ENCODE peak calls at places on chromosome 14, in five cellular contexts. I is upper lobe of left lung, V is sigmoid colon, U is stomach, O is H1. H is an unnamed sample.

GRCh38 chr14:90381011-90381790 is 15.6 kb upstream of the CALM1 start:
- DNase-seq in I (no peak), V (peak), U (peak), O (no peak), H (no peak)

GRCh38 chr14:95494456-95494855 is 22.0 kb downstream of the SYNE3 start:
- DNase-seq in I (no peak), V (no peak), U (no peak), O (no peak), H (no peak)

GRCh38 chr14:25042362-25043299 is 7.3 kb downstream of the STXBP6 start:
- DNase-seq in I (no peak), V (no peak), U (no peak), O (no peak), H (no peak)

GRCh38 chr14:73269729-73270651 is 32.7 kb downstream of the PAPLN start:
- DNase-seq in I (peak), V (peak), U (peak), O (no peak), H (no peak)

GRCh38 chr14:65290830-65291229 is 121.7 kb upstream of the FUT8 start:
- DNase-seq in I (no peak), V (no peak), U (no peak), O (no peak), H (no peak)

GRCh38 chr14:91373591-91374245 is 43.9 kb downstream of the CCDC88C start:
- DNase-seq in I (no peak), V (no peak), U (no peak), O (no peak), H (no peak)

GRCh38 chr14:29236848-29237247 is 470.3 kb downstream of the FOXG1 start:
- DNase-seq in I (no peak), V (no peak), U (no peak), O (no peak), H (no peak)

GRCh38 chr14:54931598-54932340 is 29.1 kb upstream of the GCH1 start:
- DNase-seq in I (no peak), V (no peak), U (no peak), O (no peak), H (no peak)

GRCh38 chr14:102511538-102511937 is 2.0 kb upstream of the ANKRD9 start:
- DNase-seq in I (no peak), V (no peak), U (no peak), O (no peak), H (no peak)

GRCh38 chr14:85122690-85123089 is 407.3 kb upstream of the FLRT2 start:
- DNase-seq in I (no peak), V (no peak), U (no peak), O (no peak), H (no peak)

GRCh38 chr14:85187521-85187920 is 342.4 kb upstream of the FLRT2 start:
- DNase-seq in I (no peak), V (no peak), U (no peak), O (no peak), H (no peak)

GRCh38 chr14:104422301-104423223 is 157.0 kb upstream of the C14orf180 start:
- DNase-seq in I (peak), V (peak), U (peak), O (no peak), H (peak)

GRCh38 chr14:38171197-38171596 is 36.5 kb upstream of the SSTR1 start:
- DNase-seq in I (no peak), V (no peak), U (no peak), O (no peak), H (no peak)

GRCh38 chr14:22820731-22821130 is 5.5 kb upstream of the SLC7A7 start:
- DNase-seq in I (no peak), V (no peak), U (no peak), O (no peak), H (no peak)

DNA sequence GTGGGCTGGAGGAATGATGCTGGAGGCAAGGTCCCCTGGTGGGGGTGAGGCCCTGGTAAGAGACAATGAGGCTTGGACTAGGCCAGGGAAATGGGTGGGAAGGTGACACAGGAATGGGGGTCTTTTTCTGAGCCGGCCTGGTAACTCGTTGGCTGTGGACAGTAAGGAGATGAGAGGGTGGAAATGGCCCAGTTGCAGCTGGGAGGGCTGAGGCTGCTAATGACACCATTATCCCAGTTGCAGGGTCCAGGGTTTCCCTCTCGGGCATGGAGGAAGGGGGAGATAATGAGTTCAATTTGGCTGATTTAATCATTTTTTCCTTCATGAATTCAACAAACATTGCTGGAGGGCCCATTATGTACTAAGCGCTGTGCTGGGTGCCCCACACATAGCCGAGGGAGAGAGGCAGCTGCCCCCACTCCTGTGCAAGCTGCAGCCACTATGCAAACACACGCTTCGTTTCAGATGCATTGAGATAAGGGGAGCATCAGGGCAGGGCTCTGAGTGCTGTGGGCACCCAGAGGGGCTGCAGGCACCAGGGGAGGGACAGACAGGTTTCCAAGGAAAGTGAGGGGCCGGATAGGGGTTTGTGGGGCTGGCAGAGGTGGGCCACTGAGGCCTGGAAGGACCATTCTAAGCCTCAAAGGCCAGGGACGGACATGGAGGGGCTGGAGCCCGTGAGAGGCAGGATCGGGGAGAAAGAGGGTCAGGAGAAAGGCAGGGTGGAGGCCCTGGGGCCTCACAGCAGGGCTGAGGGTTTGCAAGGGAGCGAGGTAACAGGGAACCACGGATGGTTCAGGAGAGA is 43.2 kb upstream of the MEG3 start:
- DNase-seq in I (no peak), V (peak), U (no peak), O (no peak), H (peak)
- TF ChIP-seq EP300 in I (no peak), V (no peak), U (no peak), O (no peak), H (no peak)

DNA sequence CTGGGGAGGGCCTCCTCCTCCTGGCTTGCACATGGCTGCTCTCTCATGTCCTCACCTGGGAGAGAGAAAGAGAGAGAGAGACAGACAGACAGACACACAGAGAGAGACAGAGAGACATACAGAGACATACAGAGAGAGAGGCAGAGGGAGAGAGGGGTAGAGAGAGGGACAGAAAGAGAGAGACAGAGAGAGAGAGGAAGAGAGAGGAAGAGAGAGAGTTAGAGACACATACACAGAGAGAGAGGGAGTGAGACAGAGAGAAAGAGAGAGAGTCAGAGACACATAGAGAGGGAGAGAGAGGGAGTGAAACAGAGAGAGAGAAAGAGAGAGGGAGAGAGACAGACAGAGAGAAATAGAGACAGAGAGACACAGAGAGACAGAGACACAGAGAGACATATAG is 103.6 kb upstream of the ESRRB start:
- DNase-seq in I (no peak), V (no peak), U (no peak), O (no peak), H (no peak)
- TF ChIP-seq CTCF in I (no peak), V (no peak), U (no peak), O (no peak), H (no peak)

GRCh38 chr14:75280448-75280830 is 1.8 kb downstream of the FOS start:
- DNase-seq in I (no peak), V (peak), U (no peak), O (no peak), H (no peak)

GRCh38 chr14:75278422-75279152 is at the start of gene FOS:
- DNase-seq in I (peak), V (peak), U (peak), O (peak), H (peak)

GRCh38 chr14:75279739-75280447 is 1.3 kb downstream of the FOS start:
- DNase-seq in I (peak), V (peak), U (no peak), O (peak), H (no peak)

GRCh38 chr14:75277796-75278421 is 719 bp upstream of the FOS start:
- DNase-seq in I (no peak), V (no peak), U (no peak), O (no peak), H (no peak)

GRCh38 chr14:75279153-75279738 is 618 bp downstream of the FOS start:
- DNase-seq in I (no peak), V (peak), U (no peak), O (no peak), H (no peak)
- TF ChIP-seq EP300 in I (no peak), V (peak), U (peak), O (no peak), H (peak)

GRCh38 chr14:61730756-61731373 is 31.4 kb upstream of the SNAPC1 start:
- DNase-seq in I (no peak), V (no peak), U (no peak), O (no peak), H (no peak)
- TF ChIP-seq CTCF in I (peak), V (peak), U (no peak), O (no peak), H (peak)

DNA sequence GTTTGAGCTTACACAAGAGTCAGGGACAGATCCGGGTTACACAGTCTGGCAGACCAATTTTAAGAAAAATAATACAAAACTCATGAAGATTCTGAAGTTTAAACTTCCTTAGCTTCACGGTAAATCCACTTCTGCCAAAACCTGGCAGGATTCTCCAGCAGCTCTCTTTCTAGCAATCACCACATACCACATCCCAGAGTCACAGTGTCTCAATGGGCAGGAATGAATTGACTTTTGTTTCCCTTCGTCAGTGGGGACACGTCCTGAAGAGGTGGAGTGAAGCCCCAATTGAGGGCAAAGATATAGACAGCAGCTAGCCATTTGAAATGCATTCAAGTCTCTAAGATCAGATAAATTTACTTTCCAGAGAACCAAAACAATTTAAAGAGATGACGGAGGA is 117.1 kb upstream of the ARHGAP5 start:
- DNase-seq in I (no peak), V (no peak), U (no peak), O (no peak), H (no peak)
- TF ChIP-seq EP300 in I (no peak), V (no peak), U (no peak), O (no peak), H (no peak)

GRCh38 chr14:23915559-23915958 is 38.0 kb upstream of the DHRS4 start:
- DNase-seq in I (no peak), V (no peak), U (no peak), O (no peak), H (no peak)

GRCh38 chr14:23916038-23916437 is 37.5 kb upstream of the DHRS4 start:
- DNase-seq in I (no peak), V (no peak), U (no peak), O (no peak), H (no peak)

GRCh38 chr14:23910876-23911210 is 42.7 kb upstream of the DHRS4 start:
- DNase-seq in I (no peak), V (no peak), U (no peak), O (no peak), H (no peak)

GRCh38 chr14:23910081-23910875 is 43.3 kb upstream of the DHRS4 start:
- DNase-seq in I (no peak), V (no peak), U (peak), O (peak), H (no peak)
- TF ChIP-seq CTCF in I (peak), V (peak), U (peak), O (peak), H (no peak)

H was measured in suprapubic skin.